ENCODE peak calls at places on chromosomes 11 and 22, in four cellular contexts. B, M, H and W are unnamed samples.

GRCh38 chr11:44927174-44927661 is 23.5 kb downstream of the TP53I11 start:
- DNase-seq in H (peak; percentile 88), M (peak; percentile 61), B (peak; percentile 61), W (peak; percentile 54)

GRCh38 chr22:33073989-33074391 is 15.8 kb upstream of the SYN3 start:
- DNase-seq in H (no peak), M (no peak), B (no peak), W (no peak)

GRCh38 chr22:23789638-23790037 is 2.9 kb downstream of the SMARCB1 start:
- DNase-seq in H (no peak), B (no peak), M (no peak), W (no peak)

GRCh38 chr11:61907871-61908729 is 9.3 kb downstream of the RAB3IL1 start:
- DNase-seq in H (no peak), B (peak; percentile 15), M (no peak), W (no peak)

GRCh38 chr22:29951675-29952413 is 68.9 kb downstream of the MTMR3 start:
- DNase-seq in H (no peak), M (no peak), B (no peak), W (no peak)

GRCh38 chr11:119641991-119642745 is 86.8 kb downstream of the NECTIN1 start:
- DNase-seq in H (no peak), M (no peak), B (no peak), W (no peak)

GRCh38 chr11:122038543-122038942 is 77.5 kb downstream of the BLID start:
- DNase-seq in M (no peak), B (no peak), H (no peak), W (no peak)

GRCh38 chr11:96228472-96228871 is 114.5 kb downstream of the MAML2 start:
- DNase-seq in B (peak; percentile 65), H (no peak), M (peak; percentile 72), W (peak; percentile 80)

GRCh38 chr11:108472681-108473080 is 5.4 kb upstream of the C11orf65 start:
- DNase-seq in H (no peak), M (no peak), B (no peak), W (no peak)

GRCh38 chr11:102196816-102197215 is 86.6 kb downstream of the YAP1 start:
- DNase-seq in M (no peak), B (no peak), H (no peak), W (no peak)